ENCODE peak calls at places on chromosomes 5 and 9, in six cellular contexts. X, Q, D, U, Z and Y are unnamed samples.

GRCh38 chr9:133657120-133657661 is 21.0 kb downstream of the DBH start:
- DNase-seq in U (no peak), Q (no peak), Z (no peak), D (no peak), X (no peak), Y (no peak)

GRCh38 chr9:8278048-8278447 is 478.5 kb upstream of the DMAC1 start:
- DNase-seq in D (no peak), Z (no peak), U (no peak), X (no peak), Q (no peak), Y (no peak)

GRCh38 chr9:27353405-27354229 is 56.7 kb upstream of the EQTN start:
- DNase-seq in Q (no peak), U (no peak), D (no peak), Z (no peak), X (no peak), Y (no peak)

GRCh38 chr5:114310666-114311065 is 51.2 kb upstream of the KCNN2 start:
- DNase-seq in X (no peak), Q (no peak), D (no peak), Z (no peak), U (no peak), Y (no peak)

GRCh38 chr5:77087484-77088291 is 603 bp upstream of the ZBED3 start:
- DNase-seq in X (peak), U (no peak), Z (no peak), Q (no peak), D (no peak), Y (no peak)

GRCh38 chr9:123678038-123678877 is 251.7 kb downstream of the DENND1A start:
- DNase-seq in Z (no peak), U (no peak), Q (no peak), X (no peak), D (no peak), Y (no peak)

GRCh38 chr5:60929024-60929423 is 15.8 kb downstream of the ERCC8 start:
- DNase-seq in X (peak), D (no peak), Z (no peak), U (no peak), Q (no peak), Y (no peak)

GRCh38 chr9:114652776-114653555 is 4.6 kb downstream of the TEX53 start:
- DNase-seq in U (no peak), Q (no peak), Z (no peak), D (no peak), X (no peak), Y (no peak)

GRCh38 chr9:79053613-79054012 is 518.2 kb upstream of the TLE4 start:
- DNase-seq in D (no peak), Q (no peak), Z (no peak), X (no peak), U (no peak), Y (no peak)

GRCh38 chr5:69268899-69269298 is 34.2 kb downstream of the CDK7 start:
- DNase-seq in X (no peak), U (no peak), Z (no peak), Q (no peak), D (no peak), Y (no peak)

GRCh38 chr5:69261034-69261433 is 26.3 kb downstream of the CDK7 start:
- DNase-seq in Z (no peak), D (no peak), U (no peak), X (peak), Q (no peak), Y (no peak)

GRCh38 chr5:69270827-69271226 is 36.1 kb downstream of the CDK7 start:
- DNase-seq in D (no peak), U (no peak), Z (no peak), X (no peak), Q (no peak), Y (no peak)

GRCh38 chr5:69271376-69271775 is 36.7 kb downstream of the CDK7 start:
- DNase-seq in X (peak), Z (no peak), U (no peak), D (no peak), Q (no peak), Y (no peak)

DNA sequence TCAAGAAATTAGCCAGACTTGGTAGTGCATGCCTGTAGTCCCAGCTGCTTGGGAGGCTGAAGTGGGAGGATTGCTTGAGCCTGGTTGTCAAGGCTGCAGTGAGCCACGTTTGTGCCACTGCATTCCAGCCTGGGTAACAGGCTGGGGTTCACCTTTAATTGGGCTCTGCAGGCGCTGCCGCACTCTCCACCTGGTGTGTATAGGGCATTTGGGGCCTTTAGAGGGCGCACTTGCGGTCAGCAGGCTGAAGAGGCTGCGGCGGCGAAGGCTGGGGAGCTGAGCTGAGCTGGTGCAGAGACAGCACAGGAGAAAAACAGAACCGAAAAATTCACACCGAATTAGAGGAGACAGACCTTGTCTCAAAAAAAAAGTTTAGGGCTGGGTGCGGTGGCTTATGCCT is 31.2 kb downstream of the CDK7 start:
- DNase-seq in Z (no peak), D (no peak), Q (no peak), U (no peak), X (no peak), Y (no peak)
- TF ChIP-seq CTCF in Z (no peak), D (no peak), Q (peak), U (no peak), X (no peak), Y (no peak)

GRCh38 chr9:106560540-106560939 is 302.4 kb upstream of the ZNF462 start:
- DNase-seq in Q (no peak), D (no peak), Z (no peak), U (no peak), X (no peak), Y (no peak)
- TF ChIP-seq CTCF in Q (no peak), D (no peak), Z (no peak), U (no peak), X (peak), Y (no peak)

DNA sequence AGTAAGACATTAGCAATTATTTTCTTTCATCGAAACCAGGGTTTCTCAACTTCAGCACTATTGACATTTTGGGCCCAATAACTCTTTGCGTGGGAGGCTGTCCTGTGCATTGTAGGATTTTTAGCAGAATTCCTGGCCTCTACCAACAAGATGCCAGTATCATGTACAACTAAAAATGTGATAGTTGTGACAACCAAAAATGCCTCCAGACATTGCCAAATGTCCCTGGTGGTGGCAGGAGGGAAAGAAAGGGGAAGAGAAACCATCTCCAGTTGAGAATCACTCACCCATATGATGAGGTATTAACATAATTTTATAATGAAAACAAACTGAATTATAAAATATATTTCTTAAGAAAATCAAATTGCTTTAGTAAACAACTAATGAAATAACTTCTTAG is 406.1 kb downstream of the RAB3C start:
- DNase-seq in Z (no peak), U (no peak), D (no peak), Q (no peak), X (no peak), Y (no peak)
- TF ChIP-seq CTCF in Z (no peak), U (no peak), D (no peak), Q (no peak), X (peak), Y (no peak)

GRCh38 chr5:75054110-75054930 is 2.0 kb upstream of the GCNT4 start:
- DNase-seq in U (no peak), Q (no peak), X (peak), D (no peak), Z (no peak), Y (no peak)

GRCh38 chr5:75051217-75051751 is 1.1 kb downstream of the GCNT4 start:
- DNase-seq in X (no peak), D (no peak), U (no peak), Z (no peak), Q (no peak), Y (no peak)

GRCh38 chr5:75055727-75056144 is 3.4 kb upstream of the GCNT4 start:
- DNase-seq in D (no peak), X (no peak), Z (no peak), U (no peak), Q (no peak), Y (no peak)

GRCh38 chr5:75052461-75053285 is at the start of gene GCNT4:
- DNase-seq in Q (no peak), D (no peak), Z (no peak), X (peak), U (peak), Y (no peak)

DNA sequence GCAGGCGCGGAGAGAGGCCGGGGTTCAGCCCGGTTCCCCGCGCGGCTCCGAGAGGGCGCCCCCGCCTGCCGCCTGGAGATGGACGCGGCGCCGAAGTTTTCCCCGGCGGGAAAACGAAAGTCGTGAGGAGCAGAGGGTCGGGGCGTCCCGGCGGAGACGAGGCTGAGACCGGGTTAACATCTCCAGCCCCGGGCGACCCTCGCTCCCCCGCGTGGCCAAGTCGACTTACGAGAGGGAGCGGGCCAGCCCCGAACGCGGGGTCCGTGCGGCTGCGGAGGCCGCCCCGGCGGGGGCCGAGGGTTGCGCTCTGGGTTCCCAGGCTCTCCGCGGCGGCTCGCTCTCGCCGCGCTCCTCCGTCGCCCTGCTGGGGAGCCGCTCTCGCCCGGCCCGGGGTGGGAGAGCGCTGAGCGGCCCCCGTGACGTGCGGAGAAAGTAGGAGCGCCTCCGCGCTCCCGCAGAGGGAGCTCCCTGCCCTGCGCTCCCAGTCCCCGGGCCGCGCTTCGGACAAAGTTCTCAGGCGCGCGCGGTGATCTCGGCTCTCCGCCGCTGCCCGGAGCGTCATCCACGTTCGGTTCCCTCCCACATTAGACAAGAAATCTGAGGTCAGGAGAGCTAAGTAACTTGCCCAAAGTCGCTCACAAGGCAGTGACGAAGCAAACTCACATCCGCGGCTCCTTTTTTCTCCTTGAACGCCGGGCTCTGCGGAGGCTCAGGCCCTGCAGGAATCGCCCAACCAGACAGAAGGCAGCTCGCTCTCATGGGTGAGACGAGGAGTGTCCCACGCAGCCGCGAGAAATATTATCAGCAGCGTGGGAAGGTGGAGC is 1.1 kb upstream of the GCNT4 start:
- DNase-seq in U (peak), D (no peak), X (peak), Q (no peak), Z (no peak), Y (no peak)
- TF ChIP-seq CTCF in U (peak), D (no peak), X (no peak), Q (peak), Z (no peak), Y (no peak)

DNA sequence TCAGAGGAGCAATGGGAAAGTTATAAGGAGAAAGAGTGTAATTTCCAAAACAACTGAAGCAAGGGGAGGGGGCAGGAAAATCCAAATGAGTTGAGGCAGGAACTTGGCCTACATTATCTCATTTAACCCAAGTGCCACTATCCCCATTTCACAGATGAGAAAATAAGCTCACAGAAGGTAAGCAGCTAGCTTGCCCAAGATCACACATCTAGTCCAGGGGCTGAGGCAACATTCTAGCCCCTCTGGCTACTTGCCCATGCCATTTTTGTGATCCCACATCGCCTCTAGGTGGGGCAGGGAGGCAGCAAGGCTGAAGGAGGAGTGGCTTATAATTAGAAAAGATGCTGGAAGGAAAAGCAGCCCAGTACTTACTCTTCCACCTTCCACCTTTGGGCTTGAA is 2.6 kb upstream of the PSIP1 start:
- DNase-seq in X (peak), Z (no peak), U (no peak), D (no peak), Q (no peak), Y (no peak)
- TF ChIP-seq CTCF in X (no peak), Z (no peak), U (no peak), D (no peak), Q (peak), Y (no peak)

DNA sequence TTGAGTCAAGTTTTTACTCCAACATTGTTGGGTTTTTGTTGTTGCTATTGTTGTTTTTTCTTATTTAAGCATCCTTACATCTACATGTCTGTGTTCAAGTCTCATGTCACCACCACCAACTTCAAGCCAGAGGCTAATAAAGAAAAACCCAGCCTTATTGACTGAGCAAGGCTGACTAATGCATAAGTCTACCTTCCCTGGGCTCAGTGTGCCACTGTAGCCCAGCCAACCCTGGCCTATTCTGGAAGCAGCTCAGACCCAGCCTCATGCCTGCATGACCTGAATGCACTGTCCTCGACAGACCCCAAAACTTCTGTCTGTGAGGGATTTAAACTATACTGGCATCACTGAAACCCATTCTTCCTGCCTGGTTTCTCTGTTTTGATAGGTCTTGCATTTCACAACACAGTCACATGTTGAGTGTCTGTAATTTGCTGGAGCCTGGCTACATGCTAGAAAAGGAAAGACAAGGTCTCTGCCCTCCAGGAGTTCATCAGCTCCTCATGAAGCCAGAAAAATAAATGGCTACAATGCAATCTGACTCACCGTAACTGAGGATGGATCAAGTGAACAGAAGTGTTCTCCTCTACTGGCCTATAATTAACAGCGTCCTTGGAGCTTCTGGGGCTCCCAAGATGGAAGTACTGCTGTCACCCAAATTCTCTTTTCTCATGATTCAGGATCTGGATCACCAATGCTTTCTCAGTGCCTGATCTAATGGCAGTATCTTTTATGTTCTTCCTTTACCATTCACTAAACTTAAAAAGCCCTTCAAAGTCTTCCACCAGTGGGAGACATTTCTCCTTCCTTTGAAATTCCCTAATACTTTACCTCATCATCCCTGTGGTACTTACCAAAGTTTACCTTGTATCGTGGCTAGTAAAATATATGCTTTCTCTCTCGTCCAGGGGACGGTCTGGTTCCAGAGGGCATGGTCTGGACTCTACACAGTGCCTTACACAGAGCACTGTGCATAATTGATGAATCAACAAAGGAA is 103.9 kb upstream of the IFNE start:
- DNase-seq in Q (no peak), U (no peak), D (no peak), X (peak), Z (no peak), Y (no peak)
- TF ChIP-seq CTCF in Q (peak), U (no peak), D (no peak), X (peak), Z (no peak), Y (no peak)

DNA sequence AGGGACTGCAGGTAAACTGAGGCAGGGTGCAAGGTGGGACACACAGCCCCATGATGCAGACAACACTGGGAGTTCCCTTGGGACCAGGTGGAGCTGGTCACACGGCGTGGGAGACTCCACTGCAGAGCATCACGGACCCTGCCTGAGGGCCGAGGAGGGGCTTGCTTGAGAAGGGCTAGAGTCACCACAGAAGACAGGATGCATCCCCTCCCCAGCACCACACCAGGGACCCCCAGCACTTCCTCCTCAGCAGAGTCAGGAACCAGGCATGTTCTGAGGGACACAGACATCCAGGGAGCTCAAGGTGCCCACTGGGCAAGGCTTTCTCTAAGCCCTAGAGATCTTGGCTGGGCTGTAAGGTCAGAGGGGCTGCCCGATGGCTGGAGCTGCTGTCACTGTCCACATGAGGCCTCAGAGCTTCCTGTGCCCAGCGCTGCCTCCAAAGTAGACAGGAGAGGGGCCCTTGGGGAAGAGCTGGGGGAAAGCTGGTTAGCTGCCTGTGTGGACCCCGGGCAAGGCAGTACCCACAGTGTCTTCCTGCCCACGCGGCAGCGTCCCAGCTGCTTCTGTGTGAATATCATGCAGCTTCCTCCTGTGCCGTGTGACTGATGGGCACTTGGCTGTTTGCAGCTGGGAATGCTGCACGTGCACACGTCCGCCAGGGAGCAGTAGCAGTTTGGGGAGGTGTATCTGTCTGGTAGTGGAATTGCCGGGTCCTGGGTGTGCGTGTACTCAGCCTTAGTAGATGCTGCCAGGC is 176.6 kb downstream of the CACNA1B start:
- DNase-seq in D (no peak), Z (no peak), Q (no peak), X (no peak), U (no peak), Y (peak)
- TF ChIP-seq CTCF in D (no peak), Z (no peak), Q (no peak), X (no peak), U (no peak), Y (no peak)

DNA sequence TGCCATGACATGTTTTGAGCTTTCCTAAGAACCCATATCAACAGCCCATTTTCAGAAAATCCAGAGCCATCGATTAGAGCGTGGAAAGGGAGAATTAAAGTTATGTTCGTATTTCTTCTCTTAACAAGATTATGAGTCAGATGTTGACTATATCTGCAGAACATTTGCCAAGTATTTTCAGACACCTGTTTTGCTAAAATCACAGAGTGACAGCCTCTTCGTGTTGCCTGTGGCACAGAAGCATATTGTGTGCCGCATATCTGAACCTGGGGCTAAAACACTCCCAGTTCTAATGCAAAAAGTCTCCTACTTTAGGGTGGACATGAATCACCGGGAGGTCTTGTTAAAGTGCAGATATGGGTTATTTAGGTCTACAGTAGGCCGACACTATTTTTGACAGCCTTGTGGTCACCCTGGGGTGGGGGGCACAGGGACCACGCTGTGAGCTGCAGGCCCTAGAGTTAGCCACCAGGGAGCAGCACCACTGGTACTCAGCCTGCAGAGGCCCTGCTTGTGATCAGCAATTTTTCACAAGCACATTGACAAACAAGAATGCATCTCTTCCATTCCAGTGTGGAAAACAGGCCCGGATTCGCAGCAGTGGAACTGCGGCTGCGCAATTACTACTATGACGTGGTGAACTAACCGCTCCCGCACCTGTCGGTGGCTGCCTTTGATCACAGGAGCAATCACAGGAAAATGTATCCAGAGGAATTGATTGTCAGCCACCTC is 93.5 kb downstream of the SYK start:
- DNase-seq in U (no peak), Q (no peak), D (no peak), Z (no peak), X (peak), Y (no peak)
- TF ChIP-seq CTCF in U (peak), Q (peak), D (no peak), Z (no peak), X (peak), Y (no peak)